ENCODE peak calls at places on chromosome 7, in six cellular contexts. B is foreskin fibroblast, N is GM23248, D is GM10248, S is epithelial cell of esophagus, G is left ventricle myocardium inferior. Q is an unnamed sample.

GRCh38 chr7:112357136-112357535 is 93.1 kb upstream of the IFRD1 start:
- DNase-seq in B (no peak), N (no peak), D (no peak), S (no peak), G (no peak), Q (no peak)

GRCh38 chr7:116306409-116307048 is 96.2 kb downstream of the TES start:
- DNase-seq in B (no peak), N (no peak), D (no peak), S (no peak), G (no peak), Q (no peak)

GRCh38 chr7:110386914-110387313 is 704.0 kb upstream of the LRRN3 start:
- DNase-seq in B (peak; percentile 51), N (peak; percentile 27), D (no peak), S (peak; percentile 93), G (no peak), Q (peak; percentile 37)

GRCh38 chr7:80783688-80784327 is 135.0 kb downstream of the SEMA3C start:
- DNase-seq in B (peak; percentile 70), N (peak; percentile 76), D (no peak), S (no peak), G (no peak), Q (peak; percentile 42)

GRCh38 chr7:55778631-55779030 is 83.9 kb downstream of the SEPTIN14 start:
- DNase-seq in B (no peak), N (no peak), D (no peak), S (no peak), G (no peak), Q (no peak)

GRCh38 chr7:122380993-122381392 is 76.4 kb upstream of the FEZF1 start:
- DNase-seq in B (no peak), N (no peak), D (no peak), S (no peak), G (no peak), Q (no peak)

GRCh38 chr7:111092406-111093160 is 1.7 kb downstream of the LRRN3 start:
- DNase-seq in B (no peak), N (no peak), D (no peak), S (no peak), G (no peak), Q (peak; percentile 18)

GRCh38 chr7:21103426-21104123 is 316.9 kb upstream of the SP8 start:
- DNase-seq in B (no peak), N (no peak), D (no peak), S (no peak), G (no peak), Q (no peak)

GRCh38 chr7:91945476-91945875 is 4.8 kb downstream of the AKAP9 start:
- DNase-seq in B (peak; percentile 80), N (peak; percentile 88), D (no peak), S (peak; percentile 70), G (no peak), Q (peak; percentile 49)

GRCh38 chr7:3549598-3549997 is 248.5 kb downstream of the SDK1 start:
- DNase-seq in B (no peak), N (no peak), D (no peak), S (no peak), G (no peak), Q (no peak)

GRCh38 chr7:159095979-159096411 is 48.7 kb downstream of the VIPR2 start:
- DNase-seq in B (no peak), N (no peak), D (no peak), S (no peak), G (no peak), Q (no peak)

GRCh38 chr7:36459236-36459960 is 69.7 kb downstream of the ANLN start:
- DNase-seq in B (no peak), N (no peak), D (no peak), S (no peak), G (no peak), Q (no peak)

GRCh38 chr7:100190059-100190711 is 12.5 kb downstream of the STAG3 start:
- DNase-seq in B (peak; percentile 65), N (peak; percentile 74), D (peak; percentile 39), S (peak; percentile 47), G (no peak), Q (no peak)

GRCh38 chr7:76303057-76303828 is 770 bp downstream of the HSPB1 start:
- DNase-seq in B (peak; percentile 97), N (peak; percentile 96), D (peak; percentile 84), S (peak; percentile 72), G (peak; percentile 87), Q (peak; percentile 91)

GRCh38 chr7:70635633-70636032 is 496.3 kb upstream of the GALNT17 start:
- DNase-seq in B (no peak), N (peak; percentile 15), D (no peak), S (no peak), G (no peak), Q (no peak)

GRCh38 chr7:75758491-75758890 is 13.5 kb downstream of the CCL26 start:
- DNase-seq in B (peak; percentile 14), N (peak; percentile 43), D (no peak), S (no peak), G (no peak), Q (no peak)

GRCh38 chr7:143384148-143384547 is 3.0 kb downstream of the ZYX start:
- DNase-seq in B (peak; percentile 76), N (peak; percentile 82), D (no peak), S (no peak), G (no peak), Q (no peak)

GRCh38 chr7:33970566-33970965 is 65.2 kb downstream of the BMPER start:
- DNase-seq in B (peak; percentile 72), N (no peak), D (no peak), S (no peak), G (no peak), Q (no peak)

GRCh38 chr7:103065666-103066065 is 8.9 kb downstream of the FBXL13 start:
- DNase-seq in B (peak; percentile 61), N (peak; percentile 57), D (peak; percentile 34), S (peak; percentile 40), G (no peak), Q (peak; percentile 54)

GRCh38 chr7:157461805-157462771 is 125.3 kb downstream of the DNAJB6 start:
- DNase-seq in B (no peak), N (no peak), D (no peak), S (no peak), G (peak; percentile 3), Q (no peak)

GRCh38 chr7:150413640-150414081 is 34.5 kb downstream of the ZNF775 start:
- DNase-seq in B (peak; percentile 29), N (no peak), D (no peak), S (no peak), G (no peak), Q (peak; percentile 58)

GRCh38 chr7:74525881-74526280 is 72.2 kb downstream of the GTF2IRD1 start:
- DNase-seq in B (no peak), N (no peak), D (no peak), S (peak; percentile 89), G (no peak), Q (no peak)

GRCh38 chr7:123352226-123352550 is 152.4 kb upstream of the SLC13A1 start:
- DNase-seq in B (no peak), N (no peak), D (no peak), S (no peak), G (no peak), Q (no peak)

GRCh38 chr7:72925546-72926120 is 738 bp downstream of the POM121 start:
- DNase-seq in B (peak; percentile 20), N (peak; percentile 67), D (peak; percentile 24), S (no peak), G (no peak), Q (peak; percentile 10)

GRCh38 chr7:38465946-38466345 is 165.2 kb downstream of the AMPH start:
- DNase-seq in B (peak; percentile 19), N (peak; percentile 4), D (no peak), S (no peak), G (no peak), Q (peak; percentile 17)

GRCh38 chr7:152859781-152860191 is 100.2 kb downstream of the ACTR3B start:
- DNase-seq in B (peak; percentile 14), N (peak; percentile 29), D (no peak), S (peak; percentile 5), G (no peak), Q (peak; percentile 9)

GRCh38 chr7:68107968-68108367 is 1111.3 kb downstream of the TYW1 start:
- DNase-seq in B (no peak), N (no peak), D (no peak), S (no peak), G (no peak), Q (peak; percentile 86)

GRCh38 chr7:75875113-75876080 is 3.4 kb upstream of the RHBDD2 start:
- DNase-seq in B (no peak), N (no peak), D (no peak), S (peak; percentile 89), G (no peak), Q (no peak)